ENCODE peak calls at places on chromosomes 3 and 15, in ten cellular contexts. G, U, C, X, L, E, R, F, O and K are unnamed samples.

GRCh38 chr3:121481116-121481895 is 64.5 kb downstream of the POLQ start:
- DNase-seq in R (no peak), U (no peak), X (no peak), O (no peak), L (no peak), E (no peak), C (no peak), F (no peak), G (no peak), K (peak; percentile 6)

GRCh38 chr15:95365615-95366107 is 964.8 kb upstream of the NR2F2 start:
- DNase-seq in L (no peak), U (no peak), G (no peak), F (no peak), C (peak; percentile 33), X (no peak), E (peak; percentile 97), O (no peak), R (no peak), K (peak; percentile 44)

GRCh38 chr3:9826815-9827574 is 16.8 kb downstream of the RPUSD3 start:
- DNase-seq in C (no peak), U (no peak), F (no peak), R (no peak), G (no peak), X (no peak), O (no peak), E (peak; percentile 34), L (no peak), K (no peak)

GRCh38 chr15:100627789-100628395 is 25.5 kb downstream of the ASB7 start:
- DNase-seq in C (no peak), X (peak; percentile 10), F (no peak), G (peak; percentile 51), U (peak; percentile 13), R (peak; percentile 88), L (no peak), O (peak; percentile 76), E (peak; percentile 92), K (peak; percentile 60)

GRCh38 chr3:58124387-58124786 is 86.4 kb downstream of the DNASE1L3 start:
- DNase-seq in O (no peak), G (no peak), R (no peak), E (no peak), U (no peak), F (no peak), L (no peak), C (no peak), X (no peak), K (no peak)

GRCh38 chr3:15361494-15362214 is 29.3 kb upstream of the SH3BP5 start:
- DNase-seq in L (no peak), O (no peak), R (no peak), F (no peak), X (no peak), E (no peak), G (peak; percentile 70), U (no peak), C (no peak), K (peak; percentile 86)

GRCh38 chr15:88484781-88485246 is 17.3 kb downstream of the MRPS11 start:
- DNase-seq in G (no peak), C (no peak), F (no peak), U (no peak), X (no peak), L (no peak), E (peak; percentile 17), O (no peak), R (no peak), K (peak; percentile 21)

GRCh38 chr3:49417516-49418120 is 4.7 kb downstream of the AMT start:
- DNase-seq in U (no peak), L (no peak), R (no peak), G (no peak), X (no peak), C (no peak), O (no peak), E (no peak), F (no peak), K (no peak)

GRCh38 chr3:177525987-177526712 is 328.9 kb upstream of the TBL1XR1 start:
- DNase-seq in E (peak; percentile 29), X (no peak), R (peak; percentile 70), L (no peak), F (no peak), U (no peak), G (no peak), C (no peak), O (no peak), K (peak; percentile 98)

GRCh38 chr3:133742351-133743091 is 3.7 kb upstream of the TF start:
- DNase-seq in G (no peak), O (no peak), R (peak; percentile 78), L (no peak), X (no peak), F (no peak), E (peak; percentile 12), C (no peak), U (no peak), K (peak; percentile 40)

GRCh38 chr3:159486580-159486979 is 502.1 kb upstream of the IL12A start:
- DNase-seq in C (no peak), O (no peak), U (no peak), L (no peak), G (no peak), X (no peak), E (peak; percentile 10), F (no peak), R (no peak), K (no peak)

GRCh38 chr3:63355809-63356208 is 77.7 kb downstream of the SYNPR start:
- DNase-seq in F (no peak), E (no peak), X (no peak), L (no peak), U (no peak), G (no peak), C (no peak), O (no peak), R (no peak), K (peak; percentile 20)

GRCh38 chr3:120713262-120713661 is 29.1 kb downstream of the RABL3 start:
- DNase-seq in C (no peak), F (no peak), X (no peak), G (no peak), E (no peak), R (no peak), O (no peak), L (no peak), U (no peak), K (no peak)

GRCh38 chr3:46482632-46483311 is 15.0 kb upstream of the RTP3 start:
- DNase-seq in O (no peak), L (no peak), F (no peak), U (peak; percentile 38), X (no peak), C (no peak), G (peak; percentile 17), E (peak; percentile 83), R (no peak), K (peak; percentile 91)

GRCh38 chr3:22765679-22766078 is 437.4 kb upstream of the UBE2E2 start:
- DNase-seq in G (no peak), L (no peak), E (no peak), O (no peak), F (no peak), C (no peak), R (no peak), U (no peak), X (no peak), K (no peak)

GRCh38 chr3:63909431-63909830 is 2.8 kb downstream of the SCAANT1 start:
- DNase-seq in L (no peak), U (no peak), C (no peak), R (no peak), G (no peak), E (peak; percentile 50), F (no peak), X (no peak), O (no peak), K (no peak)

GRCh38 chr15:87212041-87212440 is 1044.5 kb downstream of the NTRK3 start:
- DNase-seq in X (no peak), U (no peak), R (no peak), G (no peak), C (no peak), E (no peak), F (no peak), L (no peak), O (no peak), K (peak; percentile 52)

GRCh38 chr3:124601189-124601588 is 129.1 kb upstream of the UMPS start:
- DNase-seq in O (no peak), U (no peak), L (no peak), R (no peak), X (no peak), E (no peak), G (no peak), C (no peak), F (no peak), K (no peak)

GRCh38 chr3:192778508-192778907 is 51.2 kb upstream of the FGF12 start:
- DNase-seq in C (no peak), R (no peak), F (no peak), U (no peak), O (no peak), L (no peak), G (no peak), X (no peak), E (no peak), K (no peak)

GRCh38 chr3:88668180-88668579 is 439.2 kb upstream of the EPHA3 start:
- DNase-seq in U (no peak), C (no peak), L (no peak), G (no peak), E (no peak), O (no peak), X (no peak), R (no peak), F (no peak), K (no peak)

GRCh38 chr3:188546835-188547670 is 393.1 kb downstream of the LPP start:
- DNase-seq in E (peak; percentile 84), U (no peak), L (no peak), R (no peak), O (no peak), G (peak; percentile 35), X (no peak), F (no peak), C (no peak), K (peak; percentile 70)

GRCh38 chr3:58236527-58237237 is 910 bp upstream of the ABHD6 start:
- DNase-seq in X (no peak), C (no peak), U (no peak), R (no peak), F (no peak), E (no peak), G (no peak), O (no peak), L (no peak), K (no peak)